ENCODE peak calls at places on chromosomes 1 and 21, in ten cellular contexts. T is mucosa of descending colon, F is OCI-M1, N is brain pericyte, E is K562, Y is stromal cell of bone marrow, A is GF-D8, S is right lobe of liver, M is NCI-H1694, W is ACHN. Z is an unnamed sample.

GRCh38 chr21:45819478-45820170 is 161.9 kb upstream of the COL6A1 start:
- DNase-seq in A (no peak), N (no peak), M (no peak), Y (no peak), T (no peak), E (no peak), F (no peak), W (no peak), S (peak; percentile 50), Z (no peak)

GRCh38 chr1:93605812-93606512 is 75.7 kb downstream of the BCAR3 start:
- DNase-seq in M (no peak), A (no peak), N (peak; percentile 63), T (no peak), E (no peak), Y (peak; percentile 91), S (no peak), W (peak; percentile 75), F (no peak), Z (no peak)

GRCh38 chr21:44758781-44759627 is 42.6 kb downstream of the UBE2G2 start:
- DNase-seq in A (no peak), F (no peak), Y (no peak), S (no peak), M (no peak), E (no peak), W (no peak), N (no peak), T (no peak), Z (no peak)

GRCh38 chr1:243950166-243950565 is 100.1 kb upstream of the AKT3 start:
- DNase-seq in N (no peak), Y (peak; percentile 31), W (peak; percentile 82), M (no peak), F (no peak), T (no peak), S (no peak), A (no peak), E (no peak), Z (no peak)

GRCh38 chr1:228265167-228265566 is 57.3 kb downstream of the OBSCN start:
- DNase-seq in N (no peak), Y (no peak), S (no peak), F (peak; percentile 81), E (peak; percentile 67), W (peak; percentile 38), M (no peak), A (no peak), T (no peak), Z (peak; percentile 7)

GRCh38 chr1:79556189-79556588 is 549.7 kb upstream of the ADGRL4 start:
- DNase-seq in A (no peak), M (no peak), Y (no peak), T (no peak), N (no peak), F (no peak), E (no peak), S (no peak), W (no peak), Z (no peak)

GRCh38 chr1:150150511-150151021 is 850 bp downstream of the PLEKHO1 start:
- DNase-seq in A (no peak), M (no peak), S (peak; percentile 53), E (peak; percentile 35), N (no peak), T (peak; percentile 66), W (peak; percentile 35), Y (no peak), F (no peak), Z (no peak)

GRCh38 chr1:154546264-154547043 is 12.0 kb downstream of the UBE2Q1 start:
- DNase-seq in W (peak; percentile 78), N (no peak), T (no peak), F (peak; percentile 86), Y (peak; percentile 21), A (peak; percentile 16), S (peak; percentile 61), E (peak; percentile 78), M (peak; percentile 90), Z (peak; percentile 29)

GRCh38 chr1:36150296-36151132 is 1.2 kb upstream of the TRAPPC3 start:
- DNase-seq in M (peak; percentile 83), Y (peak; percentile 94), A (peak; percentile 38), S (peak; percentile 95), T (peak; percentile 96), W (peak; percentile 92), E (peak; percentile 91), F (peak; percentile 95), N (peak; percentile 77), Z (peak; percentile 89)

GRCh38 chr1:74504125-74505065 is 8.0 kb downstream of the LRRC53 start:
- DNase-seq in M (peak; percentile 79), E (peak; percentile 12), W (peak; percentile 52), A (peak; percentile 1), N (no peak), S (no peak), F (peak; percentile 70), Y (peak; percentile 27), T (no peak), Z (peak; percentile 24)

GRCh38 chr1:204648576-204648975 is 37.0 kb downstream of the LRRN2 start:
- DNase-seq in A (no peak), N (no peak), Y (no peak), F (no peak), T (no peak), M (no peak), E (no peak), S (no peak), W (no peak), Z (no peak)

Z was measured in MV-4-11.